ENCODE peak calls at places on chromosomes 2 and 18, in four cellular contexts. L is neuronal stem cell, A is H9, E is H1. Q is an unnamed sample.
A peak's percentile ranks its signal among the peaks of the same experiment; 100 is the strongest.

GRCh38 chr2:46964835-46965560 is 49.4 kb upstream of the MCFD2 start:
- DNase-seq in L (no peak), A (no peak), E (no peak), Q (no peak)

GRCh38 chr2:43345391-43345813 is 119.0 kb upstream of the ZFP36L2 start:
- DNase-seq in L (no peak), A (no peak), E (no peak), Q (peak; percentile 56)

GRCh38 chr2:225725726-225726125 is 326.2 kb downstream of the NYAP2 start:
- DNase-seq in L (no peak), A (no peak), E (no peak), Q (no peak)

GRCh38 chr2:221657821-221658220 is 85.7 kb upstream of the EPHA4 start:
- DNase-seq in L (no peak), A (no peak), E (no peak), Q (no peak)

GRCh38 chr2:241009191-241009590 is 10.8 kb downstream of the SNED1 start:
- DNase-seq in L (no peak), A (no peak), E (no peak), Q (no peak)

GRCh38 chr2:62194558-62195420 is 1.1 kb upstream of the B3GNT2 start:
- DNase-seq in L (no peak), A (no peak), E (no peak), Q (no peak)

GRCh38 chr2:211455225-211455841 is 898.9 kb downstream of the CPS1 start:
- DNase-seq in L (peak; percentile 61), A (peak; percentile 41), E (no peak), Q (peak; percentile 61)

GRCh38 chr2:19282305-19282704 is 76.1 kb downstream of the OSR1 start:
- DNase-seq in L (no peak), A (no peak), E (no peak), Q (no peak)

GRCh38 chr18:42185486-42185885 is 230.5 kb downstream of the PIK3C3 start:
- DNase-seq in L (no peak), A (no peak), E (no peak), Q (no peak)

GRCh38 chr18:51235011-51235789 is 37.7 kb upstream of the MEX3C start:
- DNase-seq in L (no peak), A (no peak), E (no peak), Q (peak; percentile 65)

GRCh38 chr2:71846669-71847291 is 300.9 kb downstream of the CYP26B1 start:
- DNase-seq in L (no peak), A (no peak), E (no peak), Q (no peak)

GRCh38 chr18:58669731-58670379 is 1.4 kb upstream of the MALT1 start:
- DNase-seq in L (no peak), A (no peak), E (peak; percentile 23), Q (no peak)

GRCh38 chr2:4340536-4340935 is 637.2 kb downstream of the DCDC2C start:
- DNase-seq in L (no peak), A (no peak), E (no peak), Q (no peak)

GRCh38 chr2:33529771-33530481 is 53.5 kb downstream of the RASGRP3 start:
- DNase-seq in L (no peak), A (no peak), E (no peak), Q (peak; percentile 55)

GRCh38 chr2:38035968-38036367 is 40.0 kb downstream of the CYP1B1 start:
- DNase-seq in L (no peak), A (no peak), E (no peak), Q (no peak)

GRCh38 chr2:86414996-86415395 is 26.2 kb upstream of the KDM3A start:
- DNase-seq in L (no peak), A (no peak), E (no peak), Q (no peak)

GRCh38 chr2:28552045-28552823 is 56.4 kb downstream of the PLB1 start:
- DNase-seq in L (no peak), A (no peak), E (no peak), Q (no peak)

GRCh38 chr2:191051177-191051576 is 37.2 kb upstream of the STAT1 start:
- DNase-seq in L (no peak), A (no peak), E (no peak), Q (peak; percentile 62)

GRCh38 chr18:8461544-8461943 is 147.7 kb upstream of the RAB12 start:
- DNase-seq in L (no peak), A (no peak), E (no peak), Q (no peak)

GRCh38 chr2:43184339-43184895 is 42.0 kb downstream of the ZFP36L2 start:
- DNase-seq in L (no peak), A (no peak), E (no peak), Q (no peak)

GRCh38 chr2:51782874-51783765 is 751.2 kb upstream of the NRXN1 start:
- DNase-seq in L (no peak), A (no peak), E (no peak), Q (no peak)

GRCh38 chr2:151882786-151883445 is 54.7 kb upstream of the ARL5A start:
- DNase-seq in L (no peak), A (no peak), E (no peak), Q (no peak)

GRCh38 chr2:216880509-216881184 is 20.8 kb upstream of the TNP1 start:
- DNase-seq in L (no peak), A (no peak), E (no peak), Q (no peak)

GRCh38 chr2:151258121-151258520 is 3.5 kb downstream of the RBM43 start:
- DNase-seq in L (no peak), A (no peak), E (no peak), Q (no peak)

GRCh38 chr2:213185147-213185822 is 33.9 kb upstream of the IKZF2 start:
- DNase-seq in L (no peak), A (no peak), E (no peak), Q (no peak)
- H2BK120ac ChIP-seq in L (no peak overlapping the region), A (no peak overlapping the region), E (no peak overlapping the region), Q (no peak overlapping the region)

GRCh38 chr2:239696559-239697207 is 295.9 kb upstream of the HDAC4 start:
- DNase-seq in L (no peak), A (no peak), E (no peak), Q (no peak)
- H2BK120ac ChIP-seq in L (no peak overlapping the region), A (no peak overlapping the region), E (no peak overlapping the region), Q (no peak overlapping the region)

GRCh38 chr2:74881176-74881575 is 47.2 kb downstream of the HK2 start:
- DNase-seq in L (no peak), A (no peak), E (no peak), Q (no peak)
- H2BK120ac ChIP-seq in L (no peak overlapping the region), A (no peak overlapping the region), E (no peak overlapping the region), Q (no peak overlapping the region)

GRCh38 chr2:207327513-207327912 is 161.8 kb upstream of the KLF7 start:
- DNase-seq in L (no peak), A (no peak), E (no peak), Q (no peak)
- H2BK120ac ChIP-seq in L (no peak overlapping the region), A (no peak overlapping the region), E (no peak overlapping the region), Q (no peak overlapping the region)

GRCh38 chr2:73021371-73022010 is 50.0 kb downstream of the SFXN5 start:
- DNase-seq in L (no peak), A (no peak), E (peak; percentile 24), Q (no peak)
- H2BK120ac ChIP-seq in L (no peak overlapping the region), A (no peak overlapping the region), E (no peak overlapping the region), Q (no peak overlapping the region)

DNA sequence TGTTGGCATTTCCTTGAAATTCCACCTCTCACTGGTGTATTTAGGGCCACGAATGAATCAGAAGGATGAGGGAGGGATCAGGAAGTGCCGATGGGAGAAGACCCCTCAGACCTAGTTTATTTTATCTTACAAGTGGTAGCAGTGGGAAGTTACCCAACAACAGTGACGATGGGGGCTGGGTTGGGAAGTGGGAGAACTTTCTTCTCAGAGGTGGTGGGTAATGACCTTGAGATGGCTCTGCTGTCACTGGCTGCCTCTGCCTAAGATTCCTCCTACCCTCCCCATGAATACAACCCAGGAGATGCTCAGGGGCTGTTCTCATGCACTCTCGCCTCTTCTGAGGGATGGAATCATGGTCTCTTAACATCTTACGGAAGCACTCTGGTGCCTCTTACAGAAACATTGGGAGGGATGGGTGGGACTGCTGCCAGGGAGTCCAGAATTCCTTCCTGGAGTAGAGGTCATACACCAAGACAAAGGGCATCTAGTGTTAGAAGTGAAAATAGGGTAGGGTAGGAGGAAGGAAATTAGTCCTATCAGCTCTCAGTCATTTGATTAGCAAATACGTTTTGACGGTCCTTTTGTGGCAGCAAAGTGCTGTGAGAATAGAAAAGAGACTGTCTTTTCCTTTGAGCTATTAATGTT is 58.4 kb upstream of the TXNDC2 start:
- DNase-seq in L (no peak), A (no peak), E (no peak), Q (no peak)
- H2BK120ac ChIP-seq in L (no peak overlapping the region), A (no peak overlapping the region), E (no peak overlapping the region), Q (no peak overlapping the region)

DNA sequence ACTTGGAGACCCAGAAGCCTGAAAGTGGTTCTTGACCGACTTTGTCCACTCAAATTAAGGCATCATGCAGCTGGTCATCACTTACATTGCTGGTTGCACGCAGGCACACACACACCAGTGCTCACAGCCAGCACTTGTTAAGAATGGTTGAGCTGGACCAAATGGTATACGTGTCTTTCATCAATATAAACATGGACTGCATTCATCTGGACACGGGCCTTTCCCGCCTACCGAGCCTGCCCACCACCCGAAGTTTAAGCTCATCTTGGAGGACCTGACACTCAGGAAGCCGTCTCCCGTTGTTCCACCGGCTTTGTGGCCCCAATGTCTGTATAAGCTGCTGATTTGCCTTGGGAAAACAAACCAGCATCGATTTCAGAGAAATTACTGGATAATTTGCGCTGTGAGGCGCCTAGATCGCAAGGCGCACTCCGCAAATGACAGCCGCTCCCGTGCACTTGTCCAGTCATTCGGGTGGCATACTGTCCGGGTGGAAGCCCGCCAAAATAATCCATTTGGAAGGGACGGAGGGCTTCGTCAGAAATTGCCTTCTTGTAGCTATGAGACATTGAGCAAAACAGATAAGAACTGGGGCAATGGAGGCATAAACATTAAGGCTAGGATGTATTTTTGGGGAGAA is 40.1 kb upstream of the AKAIN1 start:
- DNase-seq in L (peak; percentile 1), A (no peak), E (no peak), Q (no peak)
- H2BK120ac ChIP-seq in L (no peak overlapping the region), A (no peak overlapping the region), E (no peak overlapping the region), Q (no peak overlapping the region)

GRCh38 chr2:42086500-42086953 is 38.7 kb downstream of the PKDCC start:
- DNase-seq in L (peak; percentile 75), A (peak; percentile 56), E (peak; percentile 65), Q (peak; percentile 73)
- H2BK120ac ChIP-seq in L (no peak overlapping the region), A (no peak overlapping the region), E (no peak overlapping the region), Q (no peak overlapping the region)

GRCh38 chr2:172533687-172534086 is 22.2 kb upstream of the PDK1 start:
- DNase-seq in L (no peak), A (no peak), E (no peak), Q (no peak)
- H2BK120ac ChIP-seq in L (no peak overlapping the region), A (no peak overlapping the region), E (peak overlapping the region; percentile 58), Q (no peak overlapping the region)